ENCODE peak calls at places on chromosomes 2 and 18, in seven cellular contexts. One of them, this sample, is unnamed.

GRCh38 chr2:46984642-46985476 is 69.3 kb upstream of the MCFD2 start:
- DNase-seq in heart right ventricle: no peak
- DNase-seq in vagina: peak
- DNase-seq in NB4: peak
- DNase-seq in mammary epithelial cell: peak
- DNase-seq in MM.1S: peak
- DNase-seq in psoas muscle: peak
- DNase-seq in this sample: no peak

GRCh38 chr2:112136081-112136480 is 2.1 kb upstream of the FBLN7 start:
- DNase-seq in heart right ventricle: no peak
- DNase-seq in vagina: no peak
- DNase-seq in NB4: no peak
- DNase-seq in mammary epithelial cell: no peak
- DNase-seq in MM.1S: no peak
- DNase-seq in psoas muscle: no peak
- DNase-seq in this sample: no peak

GRCh38 chr2:121133551-121134319 is 151.3 kb downstream of the TFCP2L1 start:
- DNase-seq in heart right ventricle: no peak
- DNase-seq in vagina: no peak
- DNase-seq in NB4: no peak
- DNase-seq in mammary epithelial cell: no peak
- DNase-seq in MM.1S: no peak
- DNase-seq in psoas muscle: no peak
- DNase-seq in this sample: no peak

GRCh38 chr2:226414313-226414712 is 385.3 kb downstream of the IRS1 start:
- DNase-seq in heart right ventricle: no peak
- DNase-seq in vagina: no peak
- DNase-seq in NB4: no peak
- DNase-seq in mammary epithelial cell: no peak
- DNase-seq in MM.1S: no peak
- DNase-seq in psoas muscle: no peak
- DNase-seq in this sample: no peak

GRCh38 chr18:22020127-22020866 is 149.1 kb upstream of the GATA6 start:
- DNase-seq in heart right ventricle: no peak
- DNase-seq in vagina: no peak
- DNase-seq in NB4: no peak
- DNase-seq in mammary epithelial cell: no peak
- DNase-seq in MM.1S: no peak
- DNase-seq in psoas muscle: no peak
- DNase-seq in this sample: no peak

GRCh38 chr18:37270046-37270665 is 295.4 kb downstream of the CELF4 start:
- DNase-seq in heart right ventricle: no peak
- DNase-seq in vagina: no peak
- DNase-seq in NB4: peak
- DNase-seq in mammary epithelial cell: peak
- DNase-seq in MM.1S: peak
- DNase-seq in psoas muscle: no peak
- DNase-seq in this sample: peak

GRCh38 chr2:117785740-117786139 is 28.8 kb upstream of the DDX18 start:
- DNase-seq in heart right ventricle: no peak
- DNase-seq in vagina: no peak
- DNase-seq in NB4: peak
- DNase-seq in mammary epithelial cell: peak
- DNase-seq in MM.1S: peak
- DNase-seq in psoas muscle: no peak
- DNase-seq in this sample: peak

GRCh38 chr2:113080134-113080533 is 12.4 kb downstream of the IL1F10 start:
- DNase-seq in heart right ventricle: no peak
- DNase-seq in vagina: no peak
- DNase-seq in NB4: peak
- DNase-seq in mammary epithelial cell: peak
- DNase-seq in MM.1S: peak
- DNase-seq in psoas muscle: no peak
- DNase-seq in this sample: no peak

GRCh38 chr2:241559489-241560180 is 1.1 kb downstream of the BOK start:
- DNase-seq in heart right ventricle: no peak
- DNase-seq in vagina: no peak
- DNase-seq in NB4: no peak
- DNase-seq in mammary epithelial cell: peak
- DNase-seq in MM.1S: no peak
- DNase-seq in psoas muscle: no peak
- DNase-seq in this sample: no peak

GRCh38 chr2:27306136-27306535 is 2.1 kb downstream of the UCN start:
- DNase-seq in heart right ventricle: no peak
- DNase-seq in vagina: no peak
- DNase-seq in NB4: no peak
- DNase-seq in mammary epithelial cell: no peak
- DNase-seq in MM.1S: no peak
- DNase-seq in psoas muscle: no peak
- DNase-seq in this sample: no peak

GRCh38 chr2:236947294-236947693 is 138.4 kb upstream of the COPS8 start:
- DNase-seq in heart right ventricle: no peak
- DNase-seq in vagina: peak
- DNase-seq in NB4: no peak
- DNase-seq in mammary epithelial cell: no peak
- DNase-seq in MM.1S: no peak
- DNase-seq in psoas muscle: no peak
- DNase-seq in this sample: no peak

GRCh38 chr2:173217106-173217840 is 137.4 kb upstream of the CDCA7 start:
- DNase-seq in heart right ventricle: no peak
- DNase-seq in vagina: no peak
- DNase-seq in NB4: no peak
- DNase-seq in mammary epithelial cell: no peak
- DNase-seq in MM.1S: no peak
- DNase-seq in psoas muscle: no peak
- DNase-seq in this sample: no peak

GRCh38 chr2:204205548-204205947 is 269.0 kb downstream of the ICOS start:
- DNase-seq in heart right ventricle: no peak
- DNase-seq in vagina: no peak
- DNase-seq in NB4: no peak
- DNase-seq in mammary epithelial cell: no peak
- DNase-seq in MM.1S: no peak
- DNase-seq in psoas muscle: no peak
- DNase-seq in this sample: no peak

GRCh38 chr2:174247474-174248186 is 702 bp downstream of the OLA1 start:
- DNase-seq in heart right ventricle: no peak
- DNase-seq in vagina: no peak
- DNase-seq in NB4: peak
- DNase-seq in mammary epithelial cell: no peak
- DNase-seq in MM.1S: peak
- DNase-seq in psoas muscle: no peak
- DNase-seq in this sample: no peak

DNA sequence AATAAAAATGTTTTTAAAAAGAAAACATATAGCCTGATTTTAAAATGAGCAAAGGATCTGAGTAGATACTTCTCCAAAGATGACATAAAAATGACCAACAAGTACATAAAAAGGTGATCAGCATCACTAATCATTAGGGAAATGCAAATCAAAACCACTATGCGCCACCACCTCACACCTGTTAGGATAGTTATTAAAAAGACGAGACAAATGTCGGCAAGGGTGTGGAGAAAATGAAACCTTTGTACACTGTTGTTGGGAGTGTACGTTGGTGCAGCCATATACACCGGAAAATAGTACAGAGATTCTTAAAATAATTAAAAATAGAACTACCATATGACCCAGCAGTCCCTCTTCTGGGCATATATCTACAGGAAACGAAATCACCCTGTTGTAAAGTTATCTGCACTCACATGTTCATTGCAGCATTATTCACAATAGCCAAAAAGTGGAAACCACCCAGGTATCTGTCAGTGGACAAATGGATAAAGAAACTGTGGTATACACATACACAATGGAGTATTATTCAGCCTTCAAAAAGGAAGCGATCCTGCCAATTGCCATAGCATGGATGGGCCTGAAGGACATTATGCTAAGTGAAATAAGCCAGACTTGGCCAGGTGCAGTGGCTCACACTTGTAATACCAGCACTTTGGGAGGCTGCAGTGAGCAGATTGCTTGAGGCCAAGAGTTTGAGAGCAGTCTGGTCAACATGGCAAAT is 91.6 kb downstream of the PRKRA start:
- DNase-seq in heart right ventricle: no peak
- DNase-seq in vagina: no peak
- DNase-seq in NB4: no peak
- DNase-seq in mammary epithelial cell: no peak
- DNase-seq in MM.1S: peak
- DNase-seq in psoas muscle: no peak
- DNase-seq in this sample: no peak
- TF ChIP-seq CTCF in heart right ventricle: no peak
- TF ChIP-seq CTCF in vagina: no peak
- TF ChIP-seq CTCF in NB4: no peak
- TF ChIP-seq CTCF in mammary epithelial cell: no peak
- TF ChIP-seq CTCF in MM.1S: no peak
- TF ChIP-seq CTCF in psoas muscle: no peak
- TF ChIP-seq CTCF in this sample: no peak

DNA sequence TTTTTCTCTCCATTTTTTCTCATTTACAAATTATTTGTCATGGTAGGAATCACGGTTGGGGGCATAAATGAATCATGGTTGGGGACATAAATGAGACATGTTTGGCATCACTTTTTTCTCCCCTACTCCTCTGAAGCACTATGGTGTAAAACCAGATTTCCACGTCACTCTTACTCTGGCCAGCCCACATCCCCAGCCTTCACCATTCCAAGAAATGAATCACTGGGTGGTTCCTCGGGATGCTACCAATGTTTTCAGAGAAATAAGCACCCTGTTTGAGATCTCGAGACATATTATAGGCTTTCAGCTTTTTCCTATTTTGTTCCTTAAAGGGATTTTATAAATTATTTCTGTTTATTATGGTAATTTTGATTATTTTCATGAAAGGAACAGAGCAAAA is 155.0 kb upstream of the SLC8A1 start:
- DNase-seq in heart right ventricle: no peak
- DNase-seq in vagina: no peak
- DNase-seq in NB4: no peak
- DNase-seq in mammary epithelial cell: no peak
- DNase-seq in MM.1S: no peak
- DNase-seq in psoas muscle: no peak
- DNase-seq in this sample: no peak
- H3K4me3 ChIP-seq in heart right ventricle: no peak
- H3K4me3 ChIP-seq in vagina: no peak
- H3K4me3 ChIP-seq in NB4: no peak
- H3K4me3 ChIP-seq in mammary epithelial cell: no peak
- H3K4me3 ChIP-seq in MM.1S: no peak
- H3K4me3 ChIP-seq in psoas muscle: no peak
- H3K4me3 ChIP-seq in this sample: no peak

GRCh38 chr2:176653856-176654443 is 384.7 kb downstream of the MTX2 start:
- DNase-seq in heart right ventricle: peak
- DNase-seq in vagina: no peak
- DNase-seq in NB4: peak
- DNase-seq in mammary epithelial cell: peak
- DNase-seq in MM.1S: peak
- DNase-seq in psoas muscle: peak
- DNase-seq in this sample: peak
- TF ChIP-seq CTCF in heart right ventricle: peak
- TF ChIP-seq CTCF in vagina: no peak
- TF ChIP-seq CTCF in NB4: peak
- TF ChIP-seq CTCF in mammary epithelial cell: peak
- TF ChIP-seq CTCF in MM.1S: peak
- TF ChIP-seq CTCF in psoas muscle: peak
- TF ChIP-seq CTCF in this sample: peak

GRCh38 chr2:85756822-85757435 is 3.1 kb downstream of the ATOH8 start:
- DNase-seq in heart right ventricle: no peak
- DNase-seq in vagina: no peak
- DNase-seq in NB4: no peak
- DNase-seq in mammary epithelial cell: no peak
- DNase-seq in MM.1S: no peak
- DNase-seq in psoas muscle: no peak
- DNase-seq in this sample: peak
- H3K4me3 ChIP-seq in heart right ventricle: peak
- H3K4me3 ChIP-seq in vagina: peak
- H3K4me3 ChIP-seq in NB4: no peak
- H3K4me3 ChIP-seq in mammary epithelial cell: no peak
- H3K4me3 ChIP-seq in MM.1S: no peak
- H3K4me3 ChIP-seq in psoas muscle: peak
- H3K4me3 ChIP-seq in this sample: no peak

DNA sequence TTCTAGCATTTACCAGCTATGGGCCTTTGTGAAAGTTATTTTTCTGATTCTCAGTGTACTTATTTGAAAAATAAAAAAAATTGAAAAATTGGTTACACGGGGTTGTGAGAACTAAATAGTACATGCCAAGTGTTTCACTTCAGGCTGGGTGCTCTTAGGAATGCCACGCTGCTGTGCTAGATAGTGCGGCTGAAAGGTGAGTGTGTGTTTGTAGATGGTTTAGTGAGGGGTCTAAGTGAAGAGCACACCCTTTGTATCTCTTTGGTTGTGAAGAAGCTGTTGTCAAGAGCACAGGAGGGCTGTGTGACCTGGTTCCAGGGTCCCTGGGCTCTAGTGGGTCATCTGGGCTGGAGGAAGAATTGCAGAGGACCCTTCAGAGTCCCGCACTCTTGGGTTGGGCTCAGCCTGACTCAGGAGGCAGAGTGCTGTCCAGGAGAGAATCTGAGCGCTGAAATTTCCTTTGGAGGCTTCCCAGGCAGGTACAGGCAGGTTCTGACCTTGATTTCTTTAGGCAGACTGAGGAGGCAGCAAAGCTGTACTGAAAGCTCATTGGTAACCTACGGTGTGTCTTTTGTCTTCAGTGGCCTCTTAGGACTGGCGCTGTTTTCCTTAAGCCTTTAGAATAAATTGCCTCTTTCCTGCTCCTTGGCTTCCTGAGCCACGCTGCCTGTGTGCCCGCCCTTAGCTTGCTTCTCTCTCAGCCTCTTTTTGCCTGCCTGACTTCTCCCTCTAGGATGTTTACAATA is 44.4 kb downstream of the MAP4K4 start:
- DNase-seq in heart right ventricle: no peak
- DNase-seq in vagina: no peak
- DNase-seq in NB4: no peak
- DNase-seq in mammary epithelial cell: peak
- DNase-seq in MM.1S: no peak
- DNase-seq in psoas muscle: no peak
- DNase-seq in this sample: no peak
- TF ChIP-seq CTCF in heart right ventricle: no peak
- TF ChIP-seq CTCF in vagina: no peak
- TF ChIP-seq CTCF in NB4: no peak
- TF ChIP-seq CTCF in mammary epithelial cell: peak
- TF ChIP-seq CTCF in MM.1S: no peak
- TF ChIP-seq CTCF in psoas muscle: no peak
- TF ChIP-seq CTCF in this sample: no peak

GRCh38 chr2:44934521-44934961 is 7.0 kb upstream of the SIX3 start:
- DNase-seq in heart right ventricle: no peak
- DNase-seq in vagina: no peak
- DNase-seq in NB4: peak
- DNase-seq in mammary epithelial cell: no peak
- DNase-seq in MM.1S: no peak
- DNase-seq in psoas muscle: no peak
- DNase-seq in this sample: no peak
- H3K4me3 ChIP-seq in heart right ventricle: peak
- H3K4me3 ChIP-seq in vagina: no peak
- H3K4me3 ChIP-seq in NB4: peak
- H3K4me3 ChIP-seq in mammary epithelial cell: no peak
- H3K4me3 ChIP-seq in MM.1S: no peak
- H3K4me3 ChIP-seq in psoas muscle: peak
- H3K4me3 ChIP-seq in this sample: no peak

GRCh38 chr2:197804758-197805597 is 585 bp downstream of the PLCL1 start:
- DNase-seq in heart right ventricle: peak
- DNase-seq in vagina: no peak
- DNase-seq in NB4: peak
- DNase-seq in mammary epithelial cell: no peak
- DNase-seq in MM.1S: peak
- DNase-seq in psoas muscle: peak
- DNase-seq in this sample: no peak
- TF ChIP-seq CTCF in heart right ventricle: peak
- TF ChIP-seq CTCF in vagina: no peak
- TF ChIP-seq CTCF in NB4: no peak
- TF ChIP-seq CTCF in mammary epithelial cell: no peak
- TF ChIP-seq CTCF in MM.1S: peak
- TF ChIP-seq CTCF in psoas muscle: no peak
- TF ChIP-seq CTCF in this sample: no peak

GRCh38 chr18:23574611-23575308 is 11.5 kb downstream of the NPC1 start:
- DNase-seq in heart right ventricle: no peak
- DNase-seq in vagina: peak
- DNase-seq in NB4: peak
- DNase-seq in mammary epithelial cell: no peak
- DNase-seq in MM.1S: no peak
- DNase-seq in psoas muscle: no peak
- DNase-seq in this sample: no peak
- H3K4me3 ChIP-seq in heart right ventricle: no peak
- H3K4me3 ChIP-seq in vagina: no peak
- H3K4me3 ChIP-seq in NB4: no peak
- H3K4me3 ChIP-seq in mammary epithelial cell: no peak
- H3K4me3 ChIP-seq in MM.1S: no peak
- H3K4me3 ChIP-seq in psoas muscle: no peak
- H3K4me3 ChIP-seq in this sample: no peak